ENCODE peak calls at places on chromosomes 7 and 10, in five cellular contexts. K is endothelial cell, O is WTC11, M is neural progenitor cell, V is GM06990. N is an unnamed sample.
A peak's percentile ranks its signal among the peaks of the same experiment; 100 is the strongest.

GRCh38 chr10:102269017-102269416 is 23.7 kb downstream of the GBF1 start:
- DNase-seq in K (no peak), V (no peak), O (no peak), M (no peak), N (no peak)

GRCh38 chr10:1846050-1846449 is 108.7 kb upstream of the ADARB2 start:
- DNase-seq in O (no peak), K (no peak), V (no peak), M (no peak), N (no peak)

GRCh38 chr7:89247207-89247606 is 451.7 kb upstream of the TEX47 start:
- DNase-seq in V (no peak), K (no peak), M (no peak), O (peak; percentile 10), N (no peak)

GRCh38 chr10:2746638-2747037 is 320.7 kb upstream of the PFKP start:
- DNase-seq in V (no peak), K (no peak), O (no peak), M (no peak), N (no peak)

GRCh38 chr7:54477083-54477482 is 65.1 kb upstream of the VSTM2A start:
- DNase-seq in M (no peak), V (no peak), O (no peak), K (no peak), N (no peak)

GRCh38 chr7:151857412-151857811 is 19.5 kb downstream of the PRKAG2 start:
- DNase-seq in K (no peak), V (no peak), O (no peak), M (no peak), N (no peak)

GRCh38 chr10:99560277-99561126 is 27.8 kb downstream of the NKX2-3 start:
- DNase-seq in K (peak; percentile 70), M (peak; percentile 88), O (peak; percentile 76), V (no peak), N (peak; percentile 45)

GRCh38 chr10:28624351-28624750 is 53.0 kb upstream of the BAMBI start:
- DNase-seq in M (no peak), O (no peak), K (no peak), V (no peak), N (no peak)

GRCh38 chr10:62046522-62047239 is 145.2 kb downstream of the ARID5B start:
- DNase-seq in V (peak; percentile 61), K (no peak), O (no peak), M (no peak), N (peak; percentile 26)

GRCh38 chr7:128841171-128841690 is 11.0 kb downstream of the FLNC start:
- DNase-seq in K (no peak), M (no peak), O (no peak), V (no peak), N (no peak)

GRCh38 chr7:54345746-54346145 is 196.4 kb upstream of the VSTM2A start:
- DNase-seq in O (no peak), M (no peak), V (no peak), K (no peak), N (no peak)

GRCh38 chr7:155007947-155008346 is 5.0 kb upstream of the PAXIP1 start:
- DNase-seq in M (peak; percentile 69), O (peak; percentile 39), K (peak; percentile 31), V (no peak), N (no peak)

GRCh38 chr7:43302211-43302711 is 189.8 kb downstream of the HECW1 start:
- DNase-seq in O (no peak), K (peak; percentile 26), V (no peak), M (no peak), N (no peak)

GRCh38 chr10:111116762-111117445 is 40.1 kb downstream of the ADRA2A start:
- DNase-seq in V (no peak), K (no peak), M (no peak), O (no peak), N (no peak)

GRCh38 chr10:71081229-71081560 is 131.2 kb upstream of the UNC5B start:
- DNase-seq in M (no peak), K (no peak), O (peak; percentile 4), V (no peak), N (no peak)

GRCh38 chr7:18262054-18262453 is 233.5 kb upstream of the HDAC9 start:
- DNase-seq in M (no peak), V (no peak), K (no peak), O (no peak), N (no peak)

GRCh38 chr10:131180941-131181855 is 130.3 kb downstream of the TCERG1L start:
- DNase-seq in V (no peak), K (no peak), M (no peak), O (no peak), N (no peak)

GRCh38 chr10:132281915-132282666 is 25.7 kb downstream of the STK32C start:
- DNase-seq in O (no peak), K (no peak), M (peak; percentile 66), V (no peak), N (no peak)

GRCh38 chr7:82444220-82445049 is 858 bp upstream of the CACNA2D1 start:
- DNase-seq in K (peak; percentile 5), M (peak; percentile 64), O (peak; percentile 36), V (peak; percentile 4), N (peak; percentile 10)

GRCh38 chr7:32108651-32109050 is 38.4 kb upstream of the PDE1C start:
- DNase-seq in V (no peak), K (no peak), M (no peak), O (no peak), N (no peak)

GRCh38 chr7:32500922-32501341 is 5.6 kb downstream of the AVL9 start:
- DNase-seq in M (no peak), K (no peak), V (peak; percentile 27), O (no peak), N (no peak)

GRCh38 chr10:30999084-30999712 is 32.5 kb downstream of the ZNF438 start:
- DNase-seq in K (no peak), O (no peak), V (no peak), M (no peak), N (no peak)

GRCh38 chr7:150367187-150367510 is 1.5 kb upstream of the REPIN1 start:
- DNase-seq in O (no peak), M (no peak), K (no peak), V (no peak), N (no peak)

GRCh38 chr10:129999140-129999539 is 35.1 kb upstream of the EBF3 start:
- DNase-seq in K (no peak), O (no peak), M (no peak), V (no peak), N (no peak)

GRCh38 chr10:130003787-130004613 is 39.9 kb upstream of the EBF3 start:
- DNase-seq in M (no peak), V (no peak), O (no peak), K (no peak), N (peak; percentile 2)

GRCh38 chr10:130002606-130003005 is 38.5 kb upstream of the EBF3 start:
- DNase-seq in O (no peak), K (no peak), V (no peak), M (no peak), N (peak; percentile 4)

GRCh38 chr10:130003166-130003565 is 39.1 kb upstream of the EBF3 start:
- DNase-seq in V (no peak), O (no peak), M (no peak), K (no peak), N (peak; percentile 5)

GRCh38 chr10:130000918-130001317 is 36.8 kb upstream of the EBF3 start:
- DNase-seq in M (no peak), O (no peak), V (no peak), K (no peak), N (no peak)
- TF ChIP-seq CTCF in M (no peak), O (no peak), V (no peak), K (no peak), N (no peak)

DNA sequence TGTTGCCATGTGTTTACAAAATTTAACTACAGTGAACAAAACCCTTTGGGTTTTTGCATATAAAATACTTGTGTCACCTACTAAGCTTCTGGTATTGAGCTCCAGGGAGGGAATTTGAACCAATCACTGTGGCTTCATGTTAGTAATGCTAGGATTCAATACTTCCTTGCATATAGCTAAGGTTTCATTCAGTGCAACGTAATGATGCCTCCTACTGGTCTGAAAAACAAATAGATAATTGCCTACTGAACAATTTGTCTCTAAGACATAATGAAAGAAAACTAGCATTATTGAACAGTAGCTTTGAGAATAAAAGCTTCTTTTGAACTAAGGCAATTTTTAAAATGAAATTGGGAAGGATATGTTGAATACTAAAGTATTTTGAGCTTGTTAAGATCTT is 244.4 kb downstream of the ZWINT start:
- DNase-seq in M (peak; percentile 23), V (no peak), O (no peak), K (no peak), N (no peak)
- TF ChIP-seq CTCF in M (peak; percentile 63), V (no peak), O (no peak), K (peak; percentile 44), N (no peak)

GRCh38 chr7:12107841-12108249 is 103.2 kb upstream of the TMEM106B start:
- DNase-seq in K (no peak), V (no peak), M (no peak), O (no peak), N (no peak)

GRCh38 chr7:12111461-12112405 is 99.4 kb upstream of the TMEM106B start:
- DNase-seq in O (peak; percentile 74), M (peak; percentile 8), V (no peak), K (peak; percentile 38), N (no peak)

GRCh38 chr7:12110425-12110824 is 100.7 kb upstream of the TMEM106B start:
- DNase-seq in M (no peak), V (no peak), K (no peak), O (no peak), N (no peak)
- TF ChIP-seq CTCF in M (no peak), V (no peak), K (no peak), O (no peak), N (no peak)

GRCh38 chr7:106050002-106050742 is 61.9 kb downstream of the SYPL1 start:
- DNase-seq in M (peak; percentile 16), O (peak; percentile 46), V (no peak), K (peak; percentile 49), N (no peak)
- TF ChIP-seq CTCF in M (peak; percentile 23), O (no peak), V (peak; percentile 31), K (no peak), N (no peak)

GRCh38 chr7:92448185-92448747 is 984 bp downstream of the GATAD1 start:
- DNase-seq in M (peak; percentile 26), V (no peak), K (peak; percentile 12), O (no peak), N (peak; percentile 34)
- TF ChIP-seq CTCF in M (peak; percentile 16), V (peak; percentile 48), K (no peak), O (no peak), N (peak; percentile 50)

DNA sequence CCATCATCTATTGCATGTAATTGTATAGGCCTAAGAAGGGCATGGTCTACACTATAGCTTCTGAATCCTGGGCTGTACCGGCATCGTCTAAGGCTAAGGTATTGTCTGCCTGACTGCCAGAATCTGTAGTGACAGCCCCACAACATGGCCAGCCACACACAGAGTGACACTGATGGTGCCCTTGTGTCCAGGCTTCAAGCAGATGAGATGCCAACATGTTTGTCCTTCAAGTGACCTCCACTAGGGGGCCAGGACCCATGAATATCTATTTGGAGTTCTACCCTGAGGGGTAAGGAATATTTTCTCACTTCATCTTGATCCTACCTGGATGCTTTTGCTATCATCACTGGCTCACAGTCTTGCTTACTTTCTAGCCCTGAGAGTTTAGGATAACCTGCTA is 1.5 kb downstream of the CYP3A7 start:
- DNase-seq in O (peak; percentile 23), M (peak; percentile 25), K (peak; percentile 5), V (no peak), N (no peak)
- TF ChIP-seq CTCF in O (peak; percentile 28), M (peak; percentile 53), K (peak; percentile 53), V (peak; percentile 66), N (peak; percentile 20)